ENCODE peak calls at places on chromosome 7, in five cellular contexts. One of them, this sample, is unnamed. For H3K27me3, the result is how much of the 10 kb centered on the place peaks cover.

GRCh38 chr7:116236020-116236630 is 25.8 kb downstream of the TES start:
- DNase-seq in fibroblast of lung: peak
- DNase-seq in uterus: peak
- DNase-seq in heart left ventricle: peak
- DNase-seq in IMR-90: peak
- DNase-seq in this sample: peak

GRCh38 chr7:572013-572667 is 52.5 kb upstream of the PDGFA start:
- DNase-seq in uterus: no peak
- DNase-seq in heart left ventricle: no peak
- DNase-seq in IMR-90: no peak
- DNase-seq in fibroblast of lung: no peak
- DNase-seq in this sample: no peak

GRCh38 chr7:9863542-9863941 is 1110.1 kb upstream of the PHF14 start:
- DNase-seq in heart left ventricle: no peak
- DNase-seq in fibroblast of lung: no peak
- DNase-seq in IMR-90: no peak
- DNase-seq in uterus: no peak
- DNase-seq in this sample: no peak

GRCh38 chr7:134891262-134892001 is 94.9 kb upstream of the AGBL3 start:
- DNase-seq in fibroblast of lung: peak
- DNase-seq in heart left ventricle: peak
- DNase-seq in IMR-90: peak
- DNase-seq in uterus: peak
- DNase-seq in this sample: no peak

GRCh38 chr7:46007194-46007593 is 86.1 kb upstream of the IGFBP3 start:
- DNase-seq in heart left ventricle: no peak
- DNase-seq in IMR-90: peak
- DNase-seq in uterus: no peak
- DNase-seq in fibroblast of lung: no peak
- DNase-seq in this sample: no peak

GRCh38 chr7:85114342-85114741 is 72.5 kb downstream of the SEMA3D start:
- DNase-seq in IMR-90: no peak
- DNase-seq in uterus: no peak
- DNase-seq in fibroblast of lung: no peak
- DNase-seq in heart left ventricle: no peak
- DNase-seq in this sample: no peak

GRCh38 chr7:35891004-35891830 is 90.4 kb downstream of the SEPTIN7 start:
- DNase-seq in IMR-90: no peak
- DNase-seq in heart left ventricle: no peak
- DNase-seq in uterus: no peak
- DNase-seq in fibroblast of lung: no peak
- DNase-seq in this sample: no peak

GRCh38 chr7:129781856-129782256 is 170.3 kb downstream of the NRF1 start:
- DNase-seq in IMR-90: no peak
- DNase-seq in uterus: no peak
- DNase-seq in heart left ventricle: no peak
- DNase-seq in fibroblast of lung: no peak
- DNase-seq in this sample: peak

GRCh38 chr7:132318338-132319318 is 257.6 kb downstream of the PLXNA4 start:
- DNase-seq in fibroblast of lung: peak
- DNase-seq in uterus: peak
- DNase-seq in IMR-90: peak
- DNase-seq in heart left ventricle: peak
- DNase-seq in this sample: peak

GRCh38 chr7:157445956-157446295 is 109.1 kb downstream of the DNAJB6 start:
- DNase-seq in IMR-90: no peak
- DNase-seq in heart left ventricle: no peak
- DNase-seq in uterus: no peak
- DNase-seq in fibroblast of lung: no peak
- DNase-seq in this sample: no peak

GRCh38 chr7:101696-102376 is 90.5 kb upstream of the FAM20C start:
- DNase-seq in fibroblast of lung: peak
- DNase-seq in IMR-90: peak
- DNase-seq in uterus: no peak
- DNase-seq in heart left ventricle: no peak
- DNase-seq in this sample: no peak

GRCh38 chr7:149870701-149871483 is 2.9 kb upstream of the ATP6V0E2 start:
- DNase-seq in IMR-90: no peak
- DNase-seq in fibroblast of lung: no peak
- DNase-seq in uterus: no peak
- DNase-seq in heart left ventricle: peak
- DNase-seq in this sample: peak

GRCh38 chr7:101814081-101814995 is 3.1 kb upstream of the CUX1 start:
- DNase-seq in fibroblast of lung: peak
- DNase-seq in heart left ventricle: peak
- DNase-seq in IMR-90: peak
- DNase-seq in uterus: peak
- DNase-seq in this sample: peak

GRCh38 chr7:141231018-141231792 is 157.3 kb downstream of the TMEM178B start:
- DNase-seq in uterus: no peak
- DNase-seq in fibroblast of lung: peak
- DNase-seq in IMR-90: peak
- DNase-seq in heart left ventricle: peak
- DNase-seq in this sample: no peak

GRCh38 chr7:111998326-111998725 is 207.9 kb downstream of the DOCK4 start:
- DNase-seq in IMR-90: no peak
- DNase-seq in uterus: no peak
- DNase-seq in fibroblast of lung: peak
- DNase-seq in heart left ventricle: no peak
- DNase-seq in this sample: no peak

GRCh38 chr7:113159746-113160339 is 41.5 kb upstream of the SMIM30 start:
- DNase-seq in IMR-90: peak
- DNase-seq in fibroblast of lung: peak
- DNase-seq in heart left ventricle: no peak
- DNase-seq in uterus: no peak
- DNase-seq in this sample: no peak

GRCh38 chr7:101171442-101171837 is 6.1 kb upstream of the VGF start:
- DNase-seq in IMR-90: no peak
- DNase-seq in heart left ventricle: no peak
- DNase-seq in fibroblast of lung: no peak
- DNase-seq in uterus: no peak
- DNase-seq in this sample: no peak

GRCh38 chr7:80018941-80019808 is 115.5 kb upstream of the GNAI1 start:
- DNase-seq in uterus: no peak
- DNase-seq in IMR-90: peak
- DNase-seq in heart left ventricle: peak
- DNase-seq in fibroblast of lung: peak
- DNase-seq in this sample: no peak

GRCh38 chr7:69457912-69458491 is 140.3 kb upstream of the AUTS2 start:
- DNase-seq in heart left ventricle: peak
- DNase-seq in fibroblast of lung: no peak
- DNase-seq in IMR-90: no peak
- DNase-seq in uterus: peak
- DNase-seq in this sample: no peak
- H3K4me3 ChIP-seq in heart left ventricle: no peak
- H3K4me3 ChIP-seq in fibroblast of lung: no peak
- H3K4me3 ChIP-seq in IMR-90: no peak
- H3K4me3 ChIP-seq in uterus: no peak
- H3K4me3 ChIP-seq in this sample: no peak

GRCh38 chr7:50376056-50376455 is 71.5 kb downstream of the IKZF1 start:
- DNase-seq in heart left ventricle: no peak
- DNase-seq in uterus: no peak
- DNase-seq in IMR-90: no peak
- DNase-seq in fibroblast of lung: no peak
- DNase-seq in this sample: no peak

GRCh38 chr7:50377356-50377755 is 72.8 kb downstream of the FIGNL1 start:
- DNase-seq in heart left ventricle: no peak
- DNase-seq in IMR-90: no peak
- DNase-seq in uterus: no peak
- DNase-seq in fibroblast of lung: no peak
- DNase-seq in this sample: no peak

GRCh38 chr7:50382455-50382854 is 67.7 kb downstream of the FIGNL1 start:
- DNase-seq in IMR-90: no peak
- DNase-seq in heart left ventricle: no peak
- DNase-seq in fibroblast of lung: no peak
- DNase-seq in uterus: no peak
- DNase-seq in this sample: no peak

GRCh38 chr7:50379082-50379481 is 71.1 kb downstream of the FIGNL1 start:
- DNase-seq in IMR-90: no peak
- DNase-seq in heart left ventricle: no peak
- DNase-seq in fibroblast of lung: no peak
- DNase-seq in uterus: no peak
- DNase-seq in this sample: no peak

GRCh38 chr7:50379539-50379938 is 70.6 kb downstream of the FIGNL1 start:
- DNase-seq in heart left ventricle: no peak
- DNase-seq in fibroblast of lung: no peak
- DNase-seq in IMR-90: no peak
- DNase-seq in uterus: no peak
- DNase-seq in this sample: no peak
- H3K27me3 ChIP-seq in heart left ventricle: under half
- H3K27me3 ChIP-seq in fibroblast of lung: under half
- H3K27me3 ChIP-seq in IMR-90: under half
- H3K27me3 ChIP-seq in uterus: under half
- H3K27me3 ChIP-seq in this sample: under half

DNA sequence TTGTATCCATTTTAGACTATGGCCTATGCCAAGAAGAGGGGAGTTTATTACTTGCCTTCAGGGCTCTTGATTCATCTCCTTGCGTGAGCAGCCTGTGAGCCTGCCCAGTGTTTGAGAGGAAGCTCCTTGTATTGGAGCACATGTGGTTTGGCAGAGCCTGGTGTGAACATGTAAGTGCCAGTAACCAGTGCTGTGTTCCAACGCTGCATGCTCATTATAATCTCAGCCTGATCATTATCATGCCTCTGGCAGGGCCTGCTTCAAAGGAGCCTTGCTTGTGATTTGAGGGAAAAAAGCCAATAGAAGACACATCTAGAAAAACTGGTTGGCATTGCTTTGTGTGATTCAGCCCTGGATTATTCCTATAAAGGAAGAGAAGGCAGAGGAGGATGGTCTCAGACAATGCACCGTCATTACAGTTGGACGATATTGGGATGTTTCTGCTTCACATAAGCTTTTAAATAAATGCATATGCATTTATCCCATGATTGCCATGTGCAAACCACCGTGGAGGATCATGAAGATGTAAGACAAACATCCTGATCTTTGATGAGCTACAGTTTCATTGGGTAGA is 203.4 kb upstream of the AHR start:
- DNase-seq in uterus: no peak
- DNase-seq in heart left ventricle: peak
- DNase-seq in fibroblast of lung: no peak
- DNase-seq in IMR-90: no peak
- DNase-seq in this sample: no peak
- H3K27ac ChIP-seq in uterus: no peak
- H3K27ac ChIP-seq in heart left ventricle: no peak
- H3K27ac ChIP-seq in fibroblast of lung: no peak
- H3K27ac ChIP-seq in IMR-90: no peak
- H3K27ac ChIP-seq in this sample: no peak

DNA sequence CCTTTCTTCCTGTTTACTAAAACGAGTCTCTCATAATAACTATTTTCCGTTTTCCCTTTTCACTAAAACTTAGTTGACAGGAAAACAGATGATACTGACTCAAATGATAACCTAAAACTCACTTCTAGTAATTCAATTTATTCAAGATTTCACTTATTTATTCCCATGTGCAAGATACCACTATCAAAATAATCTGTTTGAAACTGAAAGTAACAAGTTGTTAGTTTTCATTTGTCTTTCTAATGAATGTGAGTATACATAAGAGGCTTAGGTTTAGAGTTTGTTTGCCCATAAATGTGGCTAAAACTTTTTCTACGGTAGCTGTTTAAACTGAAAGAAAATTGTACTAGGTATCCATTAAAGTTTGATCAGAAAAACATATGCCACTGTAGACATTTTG is 314.9 kb upstream of the STEAP1 start:
- DNase-seq in fibroblast of lung: no peak
- DNase-seq in IMR-90: no peak
- DNase-seq in uterus: no peak
- DNase-seq in heart left ventricle: no peak
- DNase-seq in this sample: no peak
- H3K4me3 ChIP-seq in fibroblast of lung: no peak
- H3K4me3 ChIP-seq in IMR-90: no peak
- H3K4me3 ChIP-seq in uterus: no peak
- H3K4me3 ChIP-seq in heart left ventricle: no peak
- H3K4me3 ChIP-seq in this sample: no peak

GRCh38 chr7:31100870-31101269 is 48.8 kb downstream of the ADCYAP1R1 start:
- DNase-seq in heart left ventricle: no peak
- DNase-seq in fibroblast of lung: no peak
- DNase-seq in uterus: peak
- DNase-seq in IMR-90: no peak
- DNase-seq in this sample: no peak

GRCh38 chr7:31101544-31101943 is 49.4 kb downstream of the ADCYAP1R1 start:
- DNase-seq in heart left ventricle: no peak
- DNase-seq in uterus: no peak
- DNase-seq in fibroblast of lung: no peak
- DNase-seq in IMR-90: no peak
- DNase-seq in this sample: no peak

GRCh38 chr7:31100445-31100844 is 48.3 kb downstream of the ADCYAP1R1 start:
- DNase-seq in IMR-90: peak
- DNase-seq in heart left ventricle: no peak
- DNase-seq in fibroblast of lung: no peak
- DNase-seq in uterus: no peak
- DNase-seq in this sample: no peak

GRCh38 chr7:31098606-31099360 is 46.7 kb downstream of the ADCYAP1R1 start:
- DNase-seq in IMR-90: no peak
- DNase-seq in uterus: peak
- DNase-seq in fibroblast of lung: no peak
- DNase-seq in heart left ventricle: no peak
- DNase-seq in this sample: no peak

DNA sequence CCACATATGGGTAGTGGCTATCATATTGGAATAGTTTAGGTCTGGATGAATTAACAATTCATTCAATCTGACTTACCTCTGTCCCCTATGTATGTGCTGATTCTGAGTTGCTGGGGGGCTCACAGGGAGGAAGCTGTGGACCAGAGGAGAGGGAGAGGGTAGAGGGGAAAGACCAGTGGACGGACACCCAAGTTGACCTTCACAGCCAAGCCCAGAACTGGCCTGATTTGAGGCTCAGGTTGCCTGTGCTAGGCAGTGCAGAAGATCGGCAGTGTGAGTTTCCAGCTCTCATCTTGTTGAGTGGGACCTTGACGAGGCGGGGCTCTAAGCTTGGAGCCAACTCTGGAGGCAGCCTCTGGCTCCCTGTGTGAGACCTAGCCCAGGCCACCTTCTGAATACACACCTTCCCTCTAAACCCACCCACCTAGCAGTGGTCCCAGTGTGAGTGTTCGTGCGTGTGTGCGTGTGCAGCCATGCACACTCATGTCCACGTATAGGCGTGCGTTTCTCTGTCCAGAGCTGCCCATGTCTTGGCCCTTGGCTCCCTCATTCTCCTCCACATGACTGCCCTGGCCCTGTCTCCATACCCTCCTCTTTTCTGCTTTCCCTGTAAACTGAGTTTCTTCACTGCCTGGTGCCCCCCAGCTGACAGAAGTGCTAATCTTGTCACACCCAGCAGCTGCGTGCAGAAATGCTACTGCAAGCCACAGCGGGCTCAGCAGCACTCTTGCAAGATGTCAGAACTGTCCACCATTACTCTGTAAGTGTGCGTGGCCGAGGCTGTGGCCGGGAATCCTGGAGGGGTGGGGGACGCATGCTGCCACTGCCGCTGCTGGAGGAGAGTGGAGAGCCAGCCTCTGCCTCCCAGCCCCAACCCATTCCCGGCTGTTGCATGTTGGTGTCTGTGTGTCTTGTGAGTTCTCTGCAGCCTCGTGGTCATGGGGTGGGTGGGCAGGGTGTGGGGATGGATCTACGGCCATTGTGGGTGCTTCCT is 47.6 kb downstream of the ADCYAP1R1 start:
- DNase-seq in heart left ventricle: no peak
- DNase-seq in fibroblast of lung: no peak
- DNase-seq in IMR-90: no peak
- DNase-seq in uterus: peak
- DNase-seq in this sample: no peak
- H3K27me3 ChIP-seq in heart left ventricle: under half
- H3K27me3 ChIP-seq in fibroblast of lung: under half
- H3K27me3 ChIP-seq in IMR-90: under half
- H3K27me3 ChIP-seq in uterus: under half
- H3K27me3 ChIP-seq in this sample: under half